ENCODE peak calls at places on chromosomes 12 and 14, in eight cellular contexts. Y is DMS53; T is left ventricle myocardium superior; J is T-helper 2 cell treated with Interferon-gamma antibody and Interleukin-4, amounts not matched to agents 5 μg/mL and 100 μg/mL, for 36 hours; P is NCI-H1105 treated with DMSO at 0.1 percent for 48 hours; K is T-helper 17 cell; S is stimulated activated naive CD8-positive, alpha-beta T cell treated with anti-CD3 and anti-CD28 coated beads, Interleukin-15, amount 100 ng/mL, for 72 hours; B is HuH-7.5. U is an unnamed sample.

GRCh38 chr12:132218915-132219314 is 74.7 kb downstream of the NOC4L start:
- DNase-seq in Y (peak; percentile 61), T (peak; percentile 19), J (no peak), P (peak; percentile 73), K (no peak), S (peak; percentile 29), B (peak; percentile 76), U (peak; percentile 54)

GRCh38 chr12:77152623-77153193 is 87.3 kb upstream of the E2F7 start:
- DNase-seq in Y (peak; percentile 67), T (no peak), J (no peak), P (peak; percentile 28), K (no peak), S (no peak), B (no peak), U (peak; percentile 13)

GRCh38 chr12:54032627-54033100 is at the start of gene HOXC5:
- DNase-seq in Y (peak; percentile 77), T (peak; percentile 57), J (peak; percentile 36), P (peak; percentile 77), K (no peak), S (peak; percentile 66), B (peak; percentile 95), U (peak; percentile 85)

GRCh38 chr14:89000007-89000942 is 175.8 kb downstream of the TTC8 start:
- DNase-seq in Y (peak; percentile 76), T (peak; percentile 27), J (peak; percentile 13), P (no peak), K (no peak), S (peak; percentile 35), B (no peak), U (peak; percentile 49)

GRCh38 chr12:131919366-131920156 is 9.5 kb upstream of the PUS1 start:
- DNase-seq in Y (no peak), T (no peak), J (no peak), P (no peak), K (no peak), S (no peak), B (no peak), U (no peak)

GRCh38 chr12:93039062-93039461 is 110.0 kb upstream of the EEA1 start:
- DNase-seq in Y (peak; percentile 22), T (no peak), J (no peak), P (no peak), K (no peak), S (no peak), B (no peak), U (no peak)

GRCh38 chr12:62466018-62466595 is 519 bp upstream of the MON2 start:
- DNase-seq in Y (peak; percentile 66), T (peak; percentile 48), J (peak; percentile 6), P (no peak), K (no peak), S (peak; percentile 19), B (peak; percentile 62), U (peak; percentile 66)

GRCh38 chr12:3930216-3930615 is 57.0 kb upstream of the PARP11 start:
- DNase-seq in Y (no peak), T (no peak), J (no peak), P (no peak), K (no peak), S (no peak), B (no peak), U (no peak)

GRCh38 chr12:90076851-90077319 is 368.2 kb upstream of the ATP2B1 start:
- DNase-seq in Y (peak; percentile 36), T (no peak), J (no peak), P (peak; percentile 47), K (no peak), S (no peak), B (no peak), U (no peak)